ENCODE peak calls at places on chromosomes 13 and 19, in ten cellular contexts. I, U, L, C, O, F, V, H, T and K are unnamed samples. For H3K4me1, the result is how much of the 10 kb centered on the place peaks cover.

GRCh38 chr13:27171244-27171829 is at the start of gene USP12:
- DNase-seq in V (no peak), F (peak), T (peak), C (peak), O (no peak), H (no peak), L (peak), I (no peak), U (peak), K (no peak)

GRCh38 chr13:38381840-38382239 is 32.2 kb downstream of the UFM1 start:
- DNase-seq in H (no peak), O (no peak), C (no peak), T (no peak), V (no peak), I (no peak), F (no peak), U (no peak), L (no peak), K (no peak)

GRCh38 chr13:95112883-95113282 is 188.4 kb downstream of the ABCC4 start:
- DNase-seq in V (no peak), T (no peak), I (no peak), O (no peak), H (no peak), L (no peak), C (no peak), F (no peak), U (no peak), K (no peak)

GRCh38 chr13:74409551-74409950 is 275.3 kb upstream of the KLF12 start:
- DNase-seq in T (no peak), O (no peak), F (no peak), L (no peak), H (no peak), C (no peak), I (no peak), V (no peak), U (no peak), K (no peak)

GRCh38 chr19:442085-442484 is 18.7 kb downstream of the SHC2 start:
- DNase-seq in F (no peak), T (no peak), C (no peak), I (no peak), O (no peak), H (no peak), U (no peak), L (no peak), V (no peak), K (no peak)

GRCh38 chr19:38617764-38618589 is at the start of gene MAP4K1:
- DNase-seq in F (no peak), L (no peak), U (no peak), H (peak), V (peak), T (peak), I (peak), C (no peak), O (peak), K (peak)

GRCh38 chr13:98461525-98462240 is 115.2 kb downstream of the STK24 start:
- DNase-seq in V (no peak), U (no peak), H (no peak), C (no peak), T (no peak), F (no peak), O (no peak), I (no peak), L (no peak), K (no peak)

GRCh38 chr19:33286899-33287298 is 15.4 kb downstream of the CEBPA start:
- DNase-seq in U (no peak), H (no peak), O (no peak), C (no peak), I (no peak), F (no peak), T (no peak), V (no peak), L (no peak), K (no peak)

GRCh38 chr19:49125025-49125731 is 5.8 kb downstream of the PPFIA3 start:
- DNase-seq in T (no peak), I (no peak), U (peak), O (no peak), F (peak), C (no peak), V (no peak), L (peak), H (no peak), K (no peak)

GRCh38 chr19:38979867-38980266 is 4.3 kb upstream of the FBXO17 start:
- DNase-seq in T (no peak), C (no peak), I (no peak), O (no peak), U (no peak), V (no peak), L (no peak), F (no peak), H (no peak), K (no peak)

DNA sequence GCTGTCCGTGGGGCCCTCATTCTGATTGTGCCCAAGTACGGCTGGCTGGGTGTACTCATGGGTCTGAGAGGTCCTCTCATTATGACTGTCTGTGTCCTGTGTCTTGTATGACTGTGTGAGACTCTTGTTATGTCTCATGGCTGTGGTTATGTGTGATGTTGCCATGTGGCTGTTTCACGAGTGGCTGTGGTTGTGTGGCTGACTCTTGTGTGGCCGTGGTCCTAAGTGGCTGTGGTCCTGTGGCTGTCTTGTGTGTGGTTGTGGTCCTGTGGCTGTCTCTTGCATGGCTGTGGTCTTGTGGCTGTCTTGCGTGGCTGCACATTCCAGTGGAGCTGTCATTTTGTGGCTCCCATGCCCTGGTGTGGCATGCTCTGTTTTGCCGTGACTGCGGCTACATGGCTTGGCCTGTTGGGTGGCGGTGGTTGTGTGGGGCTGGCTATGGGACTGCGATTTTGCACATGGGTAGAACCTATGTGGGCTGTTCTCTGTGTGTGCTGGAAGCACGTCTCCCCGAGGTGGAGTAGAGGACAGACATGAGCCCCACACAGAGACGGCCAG is 2.5 kb downstream of the LYL1 start:
- DNase-seq in C (no peak), O (no peak), F (no peak), V (no peak), H (no peak), U (no peak), T (no peak), L (no peak), I (no peak), K (peak)
- H3K4me1 ChIP-seq in C (under half), O (under half), F (under half), V (under half), H (under half), U (under half), T (under half), L (under half), I (under half), K (under half)

GRCh38 chr19:55468054-55468393 is 3.5 kb upstream of the C19orf85 start:
- DNase-seq in L (no peak), T (no peak), V (no peak), C (no peak), U (no peak), F (no peak), I (no peak), O (no peak), H (no peak), K (no peak)
- TF ChIP-seq CTCF in L (no peak), T (peak), V (no peak), C (no peak), U (no peak), F (peak), I (no peak), O (no peak), H (no peak), K (no peak)

DNA sequence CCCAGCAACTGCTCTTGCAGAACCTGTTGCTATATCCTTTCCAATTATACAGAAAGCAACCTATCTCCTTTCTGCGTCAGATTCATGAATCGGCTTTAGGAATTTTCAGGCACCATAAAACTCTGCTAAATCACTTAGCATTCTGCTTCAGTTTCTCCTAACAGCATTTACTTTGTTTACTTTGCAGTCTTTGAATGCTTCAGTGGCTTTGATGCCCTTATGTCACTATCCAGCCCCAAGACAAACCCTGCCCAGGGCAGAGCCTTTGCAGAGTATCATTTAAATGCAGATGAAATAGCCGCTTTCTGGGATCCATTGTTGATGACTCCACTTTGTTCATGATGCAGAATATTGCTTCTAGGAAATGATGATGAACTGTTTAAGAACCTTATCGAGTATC is 43.1 kb downstream of the SLITRK1 start:
- DNase-seq in L (no peak), F (no peak), U (no peak), C (no peak), I (no peak), T (no peak), V (no peak), H (no peak), O (no peak), K (no peak)
- H3K4me1 ChIP-seq in L (under half), F (under half), U (under half), C (under half), I (under half), T (under half), V (under half), H (under half), O (under half), K (under half)

DNA sequence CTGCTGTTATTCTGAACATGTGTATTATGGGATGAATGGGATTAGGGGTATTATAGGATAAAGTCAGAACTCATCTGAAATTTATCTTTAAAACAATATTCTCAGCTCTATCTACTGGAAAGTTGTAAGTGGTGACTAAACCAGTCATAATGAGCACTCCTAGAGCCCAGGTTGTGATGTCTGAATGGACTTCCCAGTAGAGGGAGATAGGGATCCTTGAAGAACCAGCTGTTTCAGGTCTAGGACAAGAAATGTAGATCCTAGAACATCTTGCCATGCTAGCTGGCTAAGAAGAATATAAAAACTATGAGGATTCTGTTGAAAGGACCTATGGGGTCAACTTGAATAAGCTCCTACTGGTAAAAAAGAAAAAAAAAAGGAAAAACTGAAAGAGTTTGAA is 310.8 kb downstream of the SLC7A1 start:
- DNase-seq in O (no peak), H (no peak), U (no peak), F (no peak), I (no peak), T (no peak), C (no peak), V (no peak), L (no peak), K (no peak)
- TF ChIP-seq CTCF in O (no peak), H (no peak), U (no peak), F (no peak), I (no peak), T (no peak), C (no peak), V (no peak), L (peak), K (no peak)

DNA sequence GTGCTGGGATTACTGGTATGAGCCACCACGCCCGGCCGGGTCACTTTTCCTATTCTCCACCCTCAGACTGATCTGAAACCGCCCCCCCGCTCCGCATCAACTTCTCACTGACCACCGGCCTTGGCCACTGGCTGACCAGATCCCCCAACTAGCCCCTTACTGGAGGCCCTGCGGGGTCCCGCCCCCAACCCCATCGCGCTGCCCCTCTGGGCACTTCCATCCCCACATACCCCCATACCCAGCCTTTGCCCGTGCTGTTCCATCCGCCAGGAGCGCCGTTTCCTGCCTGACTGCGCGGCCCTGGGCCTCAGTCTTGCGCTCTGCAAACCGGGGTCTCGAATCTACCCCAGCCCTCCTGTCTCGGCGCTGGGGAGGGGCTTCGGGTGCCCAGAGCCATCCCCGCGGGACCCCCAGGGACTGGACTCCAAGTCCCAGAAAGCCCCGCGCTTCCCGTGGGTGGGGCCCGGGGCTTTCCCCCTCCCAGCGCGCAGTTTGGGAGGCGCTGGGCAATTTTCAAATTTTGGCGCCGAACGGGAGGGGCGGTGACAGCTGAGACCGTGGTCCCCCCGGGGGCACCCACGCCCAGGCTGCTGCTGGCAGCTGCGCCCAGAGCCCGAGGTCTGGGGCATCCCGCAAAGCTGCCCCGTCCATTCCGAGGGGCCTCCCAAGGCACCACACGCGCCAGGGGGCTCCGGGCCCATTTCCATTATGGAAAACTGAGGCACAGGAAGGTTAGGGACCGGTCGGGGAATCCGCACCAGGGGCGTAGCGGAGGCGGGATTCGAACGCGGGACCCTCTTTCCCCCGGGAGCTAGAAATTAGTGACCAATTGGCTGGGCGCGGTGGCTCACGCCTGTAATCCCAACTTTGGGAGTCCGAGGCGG is 5.2 kb upstream of the LMNB2 start:
- DNase-seq in T (peak), H (peak), F (peak), O (no peak), I (peak), L (peak), C (peak), V (peak), U (peak), K (no peak)
- H3K4me1 ChIP-seq in T (under half), H (under half), F (under half), O (under half), I (under half), L (under half), C (under half), V (under half), U (under half), K (under half)